ENCODE peak calls at places on chromosomes 6 and 20, in four cellular contexts. D is substantia nigra, V is IMR-90, E is astrocyte. S is an unnamed sample.

GRCh38 chr20:16574656-16575355 is 1.6 kb upstream of the KIF16B start:
- DNase-seq in D (no peak), V (peak; percentile 68), E (peak; percentile 45), S (peak; percentile 93)

GRCh38 chr6:131348572-131348971 is 213.3 kb downstream of the AKAP7 start:
- DNase-seq in D (no peak), V (no peak), E (no peak), S (no peak)

GRCh38 chr6:102793752-102794151 is 1400.2 kb downstream of the GRIK2 start:
- DNase-seq in D (no peak), V (no peak), E (no peak), S (no peak)

GRCh38 chr6:45092135-45092534 is 236.0 kb upstream of the RUNX2 start:
- DNase-seq in D (no peak), V (no peak), E (no peak), S (no peak)

GRCh38 chr6:148890091-148890490 is 143.3 kb downstream of the UST start:
- DNase-seq in D (no peak), V (no peak), E (no peak), S (no peak)

GRCh38 chr6:122081921-122082320 is 317.5 kb upstream of the HSF2 start:
- DNase-seq in D (no peak), V (no peak), E (no peak), S (no peak)

GRCh38 chr6:28982476-28983266 is 22.4 kb downstream of the ZNF311 start:
- DNase-seq in D (no peak), V (peak; percentile 67), E (peak; percentile 53), S (no peak)

GRCh38 chr20:52105573-52106422 is 85.8 kb downstream of the ZFP64 start:
- DNase-seq in D (no peak), V (peak; percentile 23), E (peak; percentile 47), S (no peak)

GRCh38 chr6:151747890-151748289 is 59.6 kb upstream of the ESR1 start:
- DNase-seq in D (no peak), V (no peak), E (no peak), S (no peak)

DNA sequence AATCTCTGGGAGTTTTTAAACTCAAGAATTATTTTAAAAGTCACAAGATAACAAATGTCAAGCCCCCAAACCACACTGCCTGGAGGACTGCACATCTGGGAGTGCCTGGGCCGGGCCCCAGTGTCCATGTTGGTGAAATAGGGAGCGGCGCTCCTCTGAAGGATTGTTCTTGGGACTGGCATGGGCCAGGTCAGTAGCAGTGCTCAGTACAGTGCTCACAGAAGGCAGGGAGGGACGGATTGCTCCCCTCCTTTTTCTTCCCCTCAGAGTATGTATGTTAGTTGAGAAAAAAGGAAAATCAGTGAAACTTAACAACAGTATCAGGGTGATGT is 11.0 kb downstream of the STX16 start:
- DNase-seq in D (no peak), V (no peak), E (no peak), S (no peak)
- H3K27ac ChIP-seq in D (no peak overlapping the region), V (no peak overlapping the region), E (no peak overlapping the region), S (no peak overlapping the region)

GRCh38 chr6:134372603-134373281 is 54.8 kb upstream of the SGK1 start:
- DNase-seq in D (no peak), V (peak; percentile 86), E (peak; percentile 32), S (peak; percentile 72)
- H3K27ac ChIP-seq in D (peak overlapping the region; percentile 21), V (peak overlapping the region; percentile 66), E (peak overlapping the region; percentile 57), S (peak overlapping the region; percentile 72)

GRCh38 chr6:118903691-118904090 is 9.7 kb downstream of the ASF1A start:
- DNase-seq in D (no peak), V (no peak), E (no peak), S (no peak)
- H3K27ac ChIP-seq in D (no peak overlapping the region), V (no peak overlapping the region), E (no peak overlapping the region), S (no peak overlapping the region)

DNA sequence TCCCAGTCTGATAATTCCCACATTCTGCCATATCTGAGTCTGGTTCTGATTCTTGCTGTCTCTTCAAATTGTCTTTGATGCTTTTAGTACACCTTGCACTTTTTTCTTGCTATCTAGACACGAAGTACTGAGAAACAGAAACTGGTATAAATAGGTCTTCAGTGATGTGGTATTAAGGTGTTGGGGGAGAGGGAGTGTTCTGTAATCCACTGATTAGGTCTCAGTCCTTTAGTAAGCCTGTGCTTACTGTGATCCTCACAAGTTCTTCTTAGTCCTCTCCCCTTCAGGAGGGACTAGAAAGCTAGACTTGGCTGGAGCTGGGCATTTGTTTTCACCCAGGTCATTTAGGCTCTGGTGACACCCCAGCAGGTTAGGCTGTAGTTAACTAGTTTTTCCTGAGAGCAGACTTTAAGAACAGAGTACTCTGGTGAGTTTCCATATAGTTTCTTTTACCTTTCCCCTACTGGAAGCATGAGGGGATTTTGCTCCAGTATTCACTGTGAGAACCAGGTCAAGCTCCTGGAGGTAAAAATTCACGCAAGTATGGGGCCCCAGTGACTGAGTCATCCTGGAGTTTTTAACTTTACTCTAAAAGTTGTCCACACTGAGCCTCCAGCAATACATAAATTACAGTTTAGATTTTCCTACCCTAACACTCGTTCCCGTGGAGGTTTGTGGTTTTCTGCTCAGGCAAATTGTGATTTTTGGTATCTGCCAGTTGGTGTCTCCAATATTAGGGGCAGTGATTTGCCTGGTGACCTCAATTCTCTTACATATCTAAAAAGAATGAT is 154.6 kb downstream of the CDKAL1 start:
- DNase-seq in D (no peak), V (peak; percentile 71), E (peak; percentile 57), S (no peak)
- H3K27ac ChIP-seq in D (no peak overlapping the region), V (no peak overlapping the region), E (peak overlapping the region; percentile 4), S (no peak overlapping the region)

GRCh38 chr6:36595168-36595818 is 1.1 kb downstream of the SRSF3 start:
- DNase-seq in D (no peak), V (peak; percentile 55), E (no peak), S (peak; percentile 68)
- H3K27ac ChIP-seq in D (peak overlapping the region; percentile 97), V (peak overlapping the region; percentile 95), E (peak overlapping the region; percentile 99), S (peak overlapping the region; percentile 90)

DNA sequence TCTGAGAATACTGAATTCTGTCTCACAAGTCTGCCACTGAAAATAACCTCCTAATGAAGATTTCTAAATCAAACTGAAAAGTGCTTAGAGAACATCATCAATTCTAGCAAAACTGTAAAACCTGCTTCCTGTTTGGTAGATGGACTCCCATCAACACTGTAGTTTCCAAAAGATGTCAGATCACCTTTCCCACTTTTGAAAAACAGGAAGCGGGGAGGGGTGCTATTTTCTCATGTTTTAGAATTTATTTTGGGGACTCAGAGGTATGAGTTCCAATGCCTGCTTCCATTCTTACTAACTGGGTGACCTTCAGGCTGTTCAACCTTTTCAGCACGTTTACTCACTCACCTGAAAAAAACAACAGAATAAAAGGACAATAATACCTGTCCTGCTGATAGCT is 1.2 kb downstream of the ATP5F1E start:
- DNase-seq in D (no peak), V (no peak), E (no peak), S (no peak)
- H3K27ac ChIP-seq in D (no peak overlapping the region), V (no peak overlapping the region), E (no peak overlapping the region), S (no peak overlapping the region)

GRCh38 chr20:19734811-19735210 is 23.2 kb upstream of the RIN2 start:
- DNase-seq in D (no peak), V (no peak), E (no peak), S (no peak)

GRCh38 chr20:19737025-19737424 is 21.0 kb upstream of the RIN2 start:
- DNase-seq in D (no peak), V (peak; percentile 48), E (peak; percentile 31), S (peak; percentile 14)

GRCh38 chr20:19739351-19739750 is 18.7 kb upstream of the RIN2 start:
- DNase-seq in D (no peak), V (no peak), E (no peak), S (no peak)

GRCh38 chr20:19738936-19739335 is 19.1 kb upstream of the RIN2 start:
- DNase-seq in D (no peak), V (no peak), E (peak; percentile 52), S (no peak)

DNA sequence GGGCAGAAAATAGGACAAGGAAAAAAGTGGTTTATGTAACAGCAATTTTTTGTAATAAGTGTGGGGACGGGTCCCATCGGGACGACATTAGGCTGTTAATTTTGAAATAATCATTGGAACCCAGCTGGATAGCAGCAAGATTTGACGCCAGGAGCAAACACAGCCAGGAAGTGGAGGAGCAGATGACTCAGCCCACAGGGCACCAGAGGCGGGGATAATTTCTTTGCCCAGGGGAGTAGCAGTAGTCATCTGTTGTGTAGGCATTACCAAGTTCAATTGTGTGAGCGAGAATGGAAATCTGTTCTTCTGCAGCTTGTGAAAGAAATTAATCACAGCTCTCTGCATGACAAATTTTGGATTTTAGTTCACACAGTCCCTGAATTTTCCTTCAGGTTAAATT is 22.6 kb upstream of the RIN2 start:
- DNase-seq in D (no peak), V (peak; percentile 73), E (peak; percentile 81), S (peak; percentile 80)
- H3K27ac ChIP-seq in D (no peak overlapping the region), V (no peak overlapping the region), E (no peak overlapping the region), S (peak overlapping the region; percentile 58)

GRCh38 chr6:104365835-104366234 is 493.9 kb downstream of the HACE1 start:
- DNase-seq in D (no peak), V (no peak), E (no peak), S (no peak)
- H3K27ac ChIP-seq in D (no peak overlapping the region), V (no peak overlapping the region), E (no peak overlapping the region), S (no peak overlapping the region)